ENCODE peak calls at places on chromosomes 13 and 19, in seven cellular contexts. B is GM12878, O is SK-N-SH, P is GM12891, W is H1, N is GM12892, Z is K562. I is an unnamed sample.
A peak's percentile ranks its signal among the peaks of the same experiment; 100 is the strongest.

GRCh38 chr13:22161871-22162270 is 491.0 kb downstream of the FGF9 start:
- DNase-seq in B (peak; percentile 74), O (no peak), P (no peak), W (no peak), N (peak; percentile 1), Z (no peak), I (no peak)

GRCh38 chr13:25872871-25873607 is 178.8 kb downstream of the SHISA2 start:
- DNase-seq in B (no peak), O (no peak), P (no peak), W (no peak), N (no peak), Z (no peak), I (no peak)

GRCh38 chr13:36297600-36298338 is at the start of gene CCDC169:
- DNase-seq in B (no peak), O (peak; percentile 73), P (no peak), W (peak; percentile 94), N (peak; percentile 2), Z (peak; percentile 73), I (peak; percentile 5)

GRCh38 chr13:59409211-59409610 is 754.5 kb downstream of the DIAPH3 start:
- DNase-seq in B (no peak), O (no peak), P (no peak), W (peak; percentile 53), N (no peak), Z (no peak), I (no peak)

GRCh38 chr13:95354680-95355487 is 53.6 kb upstream of the ABCC4 start:
- DNase-seq in B (no peak), O (no peak), P (no peak), W (no peak), N (no peak), Z (no peak), I (peak; percentile 8)

GRCh38 chr19:47826800-47827199 is 5.1 kb downstream of the CRX start:
- DNase-seq in B (no peak), O (no peak), P (no peak), W (no peak), N (no peak), Z (no peak), I (no peak)

GRCh38 chr19:29598496-29598895 is 7.6 kb upstream of the POP4 start:
- DNase-seq in B (no peak), O (no peak), P (no peak), W (no peak), N (no peak), Z (no peak), I (no peak)

GRCh38 chr13:81142306-81142999 is 801.5 kb upstream of the SPRY2 start:
- DNase-seq in B (no peak), O (no peak), P (no peak), W (no peak), N (no peak), Z (no peak), I (no peak)

GRCh38 chr13:78659450-78660110 is 625 bp upstream of the OBI1 start:
- DNase-seq in B (no peak), O (peak; percentile 24), P (no peak), W (no peak), N (no peak), Z (no peak), I (no peak)

GRCh38 chr13:103431880-103432279 is 365.7 kb upstream of the SLC10A2 start:
- DNase-seq in B (no peak), O (peak; percentile 57), P (no peak), W (no peak), N (no peak), Z (no peak), I (no peak)

GRCh38 chr19:13153627-13154240 is 3.5 kb downstream of the IER2 start:
- DNase-seq in B (no peak), O (no peak), P (no peak), W (no peak), N (no peak), Z (peak; percentile 60), I (no peak)

GRCh38 chr13:88648598-88649373 is 977.6 kb downstream of the SLITRK5 start:
- DNase-seq in B (no peak), O (no peak), P (no peak), W (no peak), N (no peak), Z (no peak), I (no peak)

GRCh38 chr13:35917252-35917941 is 213.8 kb downstream of the DCLK1 start:
- DNase-seq in B (no peak), O (no peak), P (no peak), W (peak; percentile 33), N (no peak), Z (no peak), I (no peak)

GRCh38 chr13:101019126-101019525 is 344.5 kb upstream of the TMTC4 start:
- DNase-seq in B (no peak), O (no peak), P (no peak), W (no peak), N (no peak), Z (no peak), I (no peak)
- TF ChIP-seq TAF1 in B (no peak), O (no peak), P (no peak), W (no peak), N (no peak), Z (no peak), I (no peak)

DNA sequence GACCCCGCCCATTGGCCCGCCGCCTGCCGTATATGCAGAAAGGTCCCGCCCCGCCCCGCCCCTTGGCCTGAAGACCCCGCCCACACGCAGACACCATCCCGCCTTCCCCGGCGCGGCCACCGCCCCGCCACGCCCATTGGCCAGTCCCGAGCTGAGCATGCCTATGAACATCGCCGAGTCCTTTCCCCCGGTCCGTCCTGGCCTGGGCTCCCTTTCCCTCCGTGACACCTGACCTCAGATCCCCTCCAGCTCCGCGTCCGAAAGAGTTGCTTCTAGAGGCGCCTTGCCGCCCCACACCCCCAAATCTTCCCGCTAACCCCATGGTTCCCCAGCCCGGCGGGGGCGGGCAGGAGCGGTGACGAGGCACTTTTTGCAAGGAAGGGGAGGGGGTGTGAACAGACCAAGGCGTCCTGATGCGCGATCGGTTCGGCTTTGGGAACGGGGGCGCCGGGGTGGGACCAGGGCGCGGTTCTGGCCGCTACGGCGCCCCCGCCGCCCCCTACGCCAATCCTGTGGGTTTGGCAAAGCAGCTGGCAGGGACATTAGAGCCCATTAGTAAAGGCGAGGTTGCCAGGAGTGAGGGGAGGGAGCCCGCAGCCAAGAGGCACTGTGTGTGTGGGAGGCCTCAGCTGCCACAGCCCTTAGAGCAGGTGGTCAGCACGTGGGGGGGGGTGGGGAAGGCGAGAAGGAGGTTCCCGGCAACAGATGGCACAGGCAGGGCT is 409 bp upstream of the NUMBL start:
- DNase-seq in B (peak; percentile 53), O (peak; percentile 83), P (peak; percentile 98), W (peak; percentile 91), N (peak; percentile 97), Z (peak; percentile 95), I (no peak)
- TF ChIP-seq TAF1 in B (no peak), O (no peak), P (no peak), W (peak; percentile 36), N (no peak), Z (peak; percentile 44), I (no peak)

DNA sequence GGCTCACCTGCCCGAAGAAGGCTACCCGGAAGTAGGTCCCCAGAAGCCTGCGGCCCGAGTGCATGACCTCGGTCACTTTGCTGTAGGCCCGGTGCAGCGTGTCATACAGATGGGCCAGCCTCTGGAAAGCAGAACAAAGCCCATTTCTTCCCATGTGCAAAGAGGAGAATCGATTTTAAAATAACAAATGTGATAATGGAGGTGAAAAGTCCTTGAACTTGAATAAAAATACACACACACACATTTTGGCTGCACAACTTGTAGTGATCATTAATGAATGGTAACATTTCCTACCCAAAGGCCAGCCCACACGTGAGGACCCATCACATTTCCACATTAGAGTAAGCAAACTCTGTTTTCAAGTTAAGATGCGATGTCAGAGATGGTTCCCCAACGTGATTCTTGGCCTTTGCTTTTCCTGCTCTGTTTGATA is 56.9 kb upstream of the SLC15A1 start:
- DNase-seq in B (no peak), O (no peak), P (no peak), W (no peak), N (no peak), Z (no peak), I (no peak)
- TF ChIP-seq TAF1 in B (no peak), O (no peak), P (no peak), W (no peak), N (no peak), Z (no peak), I (no peak)

DNA sequence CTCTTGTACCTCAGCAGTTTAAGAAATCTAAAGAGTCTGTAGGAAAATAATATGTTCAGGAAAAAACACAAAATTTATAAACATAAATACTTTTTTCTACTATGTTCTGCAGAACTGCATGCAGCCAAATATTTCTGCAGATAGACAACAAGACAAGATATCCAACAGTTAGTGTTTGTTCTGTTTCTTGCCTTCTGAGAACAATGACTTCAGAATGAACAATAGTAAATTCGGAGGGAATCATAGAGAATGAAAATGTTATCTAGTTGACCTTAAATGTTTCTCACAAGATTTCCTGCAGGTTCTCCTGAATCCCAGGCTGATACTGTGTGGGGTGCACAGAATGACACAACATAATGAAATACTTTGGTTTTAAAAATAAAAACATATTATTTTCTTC is 180.4 kb downstream of the PCDH9 start:
- DNase-seq in B (no peak), O (no peak), P (no peak), W (no peak), N (no peak), Z (no peak), I (no peak)
- TF ChIP-seq TAF1 in B (no peak), O (no peak), P (no peak), W (no peak), N (no peak), Z (no peak), I (no peak)

DNA sequence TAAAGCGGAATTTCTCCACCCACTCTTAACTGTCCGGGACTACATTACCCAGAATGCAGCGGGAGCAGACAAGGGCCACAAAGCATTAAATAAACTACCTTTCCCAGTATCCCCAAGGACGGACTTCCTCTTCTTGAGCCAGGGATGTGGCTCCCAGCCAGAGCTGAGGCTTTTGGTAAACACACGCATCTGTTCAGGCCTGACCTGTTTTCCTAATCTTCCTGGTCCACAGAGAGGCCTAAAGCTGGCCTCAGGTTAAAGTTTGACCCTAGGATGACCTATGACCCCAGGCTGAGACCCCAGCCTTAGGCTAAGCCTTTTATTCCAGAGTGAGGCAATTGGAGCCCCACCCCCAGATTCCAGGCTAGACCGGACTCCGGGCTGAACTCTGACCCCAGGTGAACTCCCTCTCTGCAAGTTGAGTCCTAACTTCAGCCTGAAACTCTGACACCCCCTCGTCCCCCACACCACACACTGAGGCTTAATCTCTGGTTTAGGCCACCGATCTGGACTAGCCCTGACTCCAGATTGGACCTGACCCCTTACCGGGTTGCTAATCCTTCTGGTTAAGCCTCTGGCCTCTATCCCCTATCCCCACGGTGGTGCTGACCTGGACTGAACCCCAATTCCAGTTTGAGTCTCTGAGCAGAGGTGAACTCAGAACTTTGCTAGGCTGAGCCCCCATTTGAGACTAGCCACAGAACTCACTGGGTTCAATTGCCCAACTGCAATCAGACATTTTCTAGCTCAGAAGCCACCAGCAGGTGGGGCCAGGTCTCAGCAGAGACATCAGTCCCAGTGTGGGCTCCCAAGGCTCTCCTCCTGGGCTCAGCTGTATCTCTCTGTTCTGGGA is 719 bp upstream of the GPR108 start:
- DNase-seq in B (no peak), O (no peak), P (no peak), W (peak; percentile 78), N (peak; percentile 61), Z (peak; percentile 32), I (peak; percentile 87)
- TF ChIP-seq TAF1 in B (no peak), O (no peak), P (no peak), W (no peak), N (no peak), Z (no peak), I (no peak)

I was measured in HepG2.